ENCODE peak calls at places on chromosomes 13 and 19, in ten cellular contexts. One of them, this sample, is unnamed. For H3K27me3, the result is how much of the 10 kb centered on the place peaks cover.

GRCh38 chr19:18800636-18801035 is 9.5 kb upstream of the COMP start:
- DNase-seq in GM23338: no peak
- DNase-seq in vagina: no peak
- DNase-seq in endothelial cell of umbilical vein: no peak
- DNase-seq in sigmoid colon: no peak
- DNase-seq in stomach: no peak
- DNase-seq in breast epithelium: no peak
- DNase-seq in Panc1: no peak
- DNase-seq in HCT116: no peak
- DNase-seq in spleen: no peak
- DNase-seq in this sample: no peak

GRCh38 chr13:75417006-75417384 is 65.0 kb downstream of the TBC1D4 start:
- DNase-seq in GM23338: no peak
- DNase-seq in vagina: no peak
- DNase-seq in endothelial cell of umbilical vein: no peak
- DNase-seq in sigmoid colon: no peak
- DNase-seq in stomach: no peak
- DNase-seq in breast epithelium: no peak
- DNase-seq in Panc1: no peak
- DNase-seq in HCT116: no peak
- DNase-seq in spleen: no peak
- DNase-seq in this sample: no peak

GRCh38 chr19:12841094-12841493 is 2.8 kb downstream of the MAST1 start:
- DNase-seq in GM23338: peak
- DNase-seq in vagina: no peak
- DNase-seq in endothelial cell of umbilical vein: no peak
- DNase-seq in sigmoid colon: no peak
- DNase-seq in stomach: no peak
- DNase-seq in breast epithelium: no peak
- DNase-seq in Panc1: no peak
- DNase-seq in HCT116: no peak
- DNase-seq in spleen: no peak
- DNase-seq in this sample: no peak

GRCh38 chr13:27536361-27537101 is 83.8 kb downstream of the LNX2 start:
- DNase-seq in GM23338: no peak
- DNase-seq in vagina: no peak
- DNase-seq in endothelial cell of umbilical vein: no peak
- DNase-seq in sigmoid colon: no peak
- DNase-seq in stomach: no peak
- DNase-seq in breast epithelium: no peak
- DNase-seq in Panc1: no peak
- DNase-seq in HCT116: no peak
- DNase-seq in spleen: no peak
- DNase-seq in this sample: no peak

GRCh38 chr19:5891938-5892771 is 11.4 kb downstream of the NDUFA11 start:
- DNase-seq in GM23338: peak
- DNase-seq in vagina: no peak
- DNase-seq in endothelial cell of umbilical vein: peak
- DNase-seq in sigmoid colon: no peak
- DNase-seq in stomach: peak
- DNase-seq in breast epithelium: no peak
- DNase-seq in Panc1: no peak
- DNase-seq in HCT116: no peak
- DNase-seq in spleen: no peak
- DNase-seq in this sample: peak

GRCh38 chr13:44146162-44146561 is 227.5 kb upstream of the SERP2 start:
- DNase-seq in GM23338: no peak
- DNase-seq in vagina: no peak
- DNase-seq in endothelial cell of umbilical vein: no peak
- DNase-seq in sigmoid colon: no peak
- DNase-seq in stomach: no peak
- DNase-seq in breast epithelium: no peak
- DNase-seq in Panc1: no peak
- DNase-seq in HCT116: no peak
- DNase-seq in spleen: no peak
- DNase-seq in this sample: no peak

GRCh38 chr13:26758496-26759155 is 2.0 kb downstream of the GPR12 start:
- DNase-seq in GM23338: no peak
- DNase-seq in vagina: no peak
- DNase-seq in endothelial cell of umbilical vein: no peak
- DNase-seq in sigmoid colon: no peak
- DNase-seq in stomach: no peak
- DNase-seq in breast epithelium: no peak
- DNase-seq in Panc1: no peak
- DNase-seq in HCT116: no peak
- DNase-seq in spleen: no peak
- DNase-seq in this sample: no peak

GRCh38 chr19:16391301-16392055 is 66.9 kb downstream of the KLF2 start:
- DNase-seq in GM23338: no peak
- DNase-seq in vagina: no peak
- DNase-seq in endothelial cell of umbilical vein: no peak
- DNase-seq in sigmoid colon: no peak
- DNase-seq in stomach: no peak
- DNase-seq in breast epithelium: no peak
- DNase-seq in Panc1: no peak
- DNase-seq in HCT116: no peak
- DNase-seq in spleen: peak
- DNase-seq in this sample: no peak

GRCh38 chr19:7905298-7905697 is 1.6 kb downstream of the MAP2K7 start:
- DNase-seq in GM23338: no peak
- DNase-seq in vagina: no peak
- DNase-seq in endothelial cell of umbilical vein: no peak
- DNase-seq in sigmoid colon: no peak
- DNase-seq in stomach: no peak
- DNase-seq in breast epithelium: no peak
- DNase-seq in Panc1: no peak
- DNase-seq in HCT116: no peak
- DNase-seq in spleen: peak
- DNase-seq in this sample: peak
- TF ChIP-seq CTCF in GM23338: no peak
- TF ChIP-seq CTCF in vagina: no peak
- TF ChIP-seq CTCF in endothelial cell of umbilical vein: no peak
- TF ChIP-seq CTCF in sigmoid colon: no peak
- TF ChIP-seq CTCF in stomach: no peak
- TF ChIP-seq CTCF in breast epithelium: no peak
- TF ChIP-seq CTCF in Panc1: no peak
- TF ChIP-seq CTCF in HCT116: no peak
- TF ChIP-seq CTCF in spleen: no peak
- TF ChIP-seq CTCF in this sample: no peak

GRCh38 chr13:49208619-49209018 is 11.5 kb upstream of the MLNR start:
- DNase-seq in GM23338: no peak
- DNase-seq in vagina: no peak
- DNase-seq in endothelial cell of umbilical vein: no peak
- DNase-seq in sigmoid colon: no peak
- DNase-seq in stomach: no peak
- DNase-seq in breast epithelium: no peak
- DNase-seq in Panc1: no peak
- DNase-seq in HCT116: no peak
- DNase-seq in spleen: no peak
- DNase-seq in this sample: no peak

GRCh38 chr13:49210114-49210513 is 10.0 kb upstream of the MLNR start:
- DNase-seq in GM23338: no peak
- DNase-seq in vagina: no peak
- DNase-seq in endothelial cell of umbilical vein: no peak
- DNase-seq in sigmoid colon: no peak
- DNase-seq in stomach: no peak
- DNase-seq in breast epithelium: no peak
- DNase-seq in Panc1: no peak
- DNase-seq in HCT116: no peak
- DNase-seq in spleen: no peak
- DNase-seq in this sample: no peak

GRCh38 chr13:49213997-49214916 is 5.9 kb upstream of the MLNR start:
- DNase-seq in GM23338: no peak
- DNase-seq in vagina: no peak
- DNase-seq in endothelial cell of umbilical vein: no peak
- DNase-seq in sigmoid colon: no peak
- DNase-seq in stomach: no peak
- DNase-seq in breast epithelium: no peak
- DNase-seq in Panc1: no peak
- DNase-seq in HCT116: no peak
- DNase-seq in spleen: no peak
- DNase-seq in this sample: no peak

GRCh38 chr13:49213539-49213938 is 6.6 kb upstream of the MLNR start:
- DNase-seq in GM23338: no peak
- DNase-seq in vagina: no peak
- DNase-seq in endothelial cell of umbilical vein: no peak
- DNase-seq in sigmoid colon: no peak
- DNase-seq in stomach: no peak
- DNase-seq in breast epithelium: no peak
- DNase-seq in Panc1: no peak
- DNase-seq in HCT116: no peak
- DNase-seq in spleen: no peak
- DNase-seq in this sample: no peak

GRCh38 chr13:49210669-49211068 is 9.5 kb upstream of the MLNR start:
- DNase-seq in GM23338: no peak
- DNase-seq in vagina: no peak
- DNase-seq in endothelial cell of umbilical vein: no peak
- DNase-seq in sigmoid colon: no peak
- DNase-seq in stomach: no peak
- DNase-seq in breast epithelium: no peak
- DNase-seq in Panc1: no peak
- DNase-seq in HCT116: no peak
- DNase-seq in spleen: no peak
- DNase-seq in this sample: no peak
- TF ChIP-seq POLR2AphosphoS5 in GM23338: no peak
- TF ChIP-seq POLR2AphosphoS5 in vagina: no peak
- TF ChIP-seq POLR2AphosphoS5 in endothelial cell of umbilical vein: no peak
- TF ChIP-seq POLR2AphosphoS5 in sigmoid colon: no peak
- TF ChIP-seq POLR2AphosphoS5 in stomach: no peak
- TF ChIP-seq POLR2AphosphoS5 in breast epithelium: no peak
- TF ChIP-seq POLR2AphosphoS5 in Panc1: no peak
- TF ChIP-seq POLR2AphosphoS5 in HCT116: no peak
- TF ChIP-seq POLR2AphosphoS5 in spleen: no peak
- TF ChIP-seq POLR2AphosphoS5 in this sample: no peak

GRCh38 chr19:51607920-51608562 is 22.2 kb downstream of the SIGLEC5 start:
- DNase-seq in GM23338: peak
- DNase-seq in vagina: no peak
- DNase-seq in endothelial cell of umbilical vein: peak
- DNase-seq in sigmoid colon: no peak
- DNase-seq in stomach: peak
- DNase-seq in breast epithelium: no peak
- DNase-seq in Panc1: no peak
- DNase-seq in HCT116: peak
- DNase-seq in spleen: peak
- DNase-seq in this sample: peak

GRCh38 chr19:51615991-51616390 is 14.2 kb downstream of the SIGLEC5 start:
- DNase-seq in GM23338: no peak
- DNase-seq in vagina: no peak
- DNase-seq in endothelial cell of umbilical vein: no peak
- DNase-seq in sigmoid colon: no peak
- DNase-seq in stomach: no peak
- DNase-seq in breast epithelium: peak
- DNase-seq in Panc1: no peak
- DNase-seq in HCT116: no peak
- DNase-seq in spleen: no peak
- DNase-seq in this sample: no peak

GRCh38 chr19:51614789-51615188 is 15.4 kb downstream of the SIGLEC5 start:
- DNase-seq in GM23338: no peak
- DNase-seq in vagina: no peak
- DNase-seq in endothelial cell of umbilical vein: no peak
- DNase-seq in sigmoid colon: no peak
- DNase-seq in stomach: no peak
- DNase-seq in breast epithelium: no peak
- DNase-seq in Panc1: no peak
- DNase-seq in HCT116: no peak
- DNase-seq in spleen: no peak
- DNase-seq in this sample: no peak

GRCh38 chr19:51607077-51607476 is 23.1 kb downstream of the SIGLEC5 start:
- DNase-seq in GM23338: no peak
- DNase-seq in vagina: no peak
- DNase-seq in endothelial cell of umbilical vein: no peak
- DNase-seq in sigmoid colon: no peak
- DNase-seq in stomach: no peak
- DNase-seq in breast epithelium: no peak
- DNase-seq in Panc1: no peak
- DNase-seq in HCT116: no peak
- DNase-seq in spleen: peak
- DNase-seq in this sample: peak

GRCh38 chr19:51610576-51610975 is 19.6 kb downstream of the SIGLEC5 start:
- DNase-seq in GM23338: no peak
- DNase-seq in vagina: no peak
- DNase-seq in endothelial cell of umbilical vein: no peak
- DNase-seq in sigmoid colon: no peak
- DNase-seq in stomach: no peak
- DNase-seq in breast epithelium: no peak
- DNase-seq in Panc1: no peak
- DNase-seq in HCT116: no peak
- DNase-seq in spleen: no peak
- DNase-seq in this sample: no peak
- H3K27me3 ChIP-seq in GM23338: under half
- H3K27me3 ChIP-seq in vagina: under half
- H3K27me3 ChIP-seq in endothelial cell of umbilical vein: under half
- H3K27me3 ChIP-seq in sigmoid colon: under half
- H3K27me3 ChIP-seq in stomach: under half
- H3K27me3 ChIP-seq in breast epithelium: under half
- H3K27me3 ChIP-seq in Panc1: under half
- H3K27me3 ChIP-seq in HCT116: half or more
- H3K27me3 ChIP-seq in spleen: under half
- H3K27me3 ChIP-seq in this sample: under half

GRCh38 chr13:94431987-94432386 is 47.5 kb downstream of the DCT start:
- DNase-seq in GM23338: no peak
- DNase-seq in vagina: no peak
- DNase-seq in endothelial cell of umbilical vein: no peak
- DNase-seq in sigmoid colon: no peak
- DNase-seq in stomach: no peak
- DNase-seq in breast epithelium: no peak
- DNase-seq in Panc1: no peak
- DNase-seq in HCT116: no peak
- DNase-seq in spleen: no peak
- DNase-seq in this sample: no peak

GRCh38 chr13:94433055-94433947 is 46.2 kb downstream of the DCT start:
- DNase-seq in GM23338: peak
- DNase-seq in vagina: no peak
- DNase-seq in endothelial cell of umbilical vein: peak
- DNase-seq in sigmoid colon: no peak
- DNase-seq in stomach: no peak
- DNase-seq in breast epithelium: no peak
- DNase-seq in Panc1: no peak
- DNase-seq in HCT116: no peak
- DNase-seq in spleen: no peak
- DNase-seq in this sample: peak

GRCh38 chr13:94431569-94431968 is 47.9 kb downstream of the DCT start:
- DNase-seq in GM23338: no peak
- DNase-seq in vagina: no peak
- DNase-seq in endothelial cell of umbilical vein: no peak
- DNase-seq in sigmoid colon: no peak
- DNase-seq in stomach: no peak
- DNase-seq in breast epithelium: no peak
- DNase-seq in Panc1: no peak
- DNase-seq in HCT116: no peak
- DNase-seq in spleen: no peak
- DNase-seq in this sample: no peak

DNA sequence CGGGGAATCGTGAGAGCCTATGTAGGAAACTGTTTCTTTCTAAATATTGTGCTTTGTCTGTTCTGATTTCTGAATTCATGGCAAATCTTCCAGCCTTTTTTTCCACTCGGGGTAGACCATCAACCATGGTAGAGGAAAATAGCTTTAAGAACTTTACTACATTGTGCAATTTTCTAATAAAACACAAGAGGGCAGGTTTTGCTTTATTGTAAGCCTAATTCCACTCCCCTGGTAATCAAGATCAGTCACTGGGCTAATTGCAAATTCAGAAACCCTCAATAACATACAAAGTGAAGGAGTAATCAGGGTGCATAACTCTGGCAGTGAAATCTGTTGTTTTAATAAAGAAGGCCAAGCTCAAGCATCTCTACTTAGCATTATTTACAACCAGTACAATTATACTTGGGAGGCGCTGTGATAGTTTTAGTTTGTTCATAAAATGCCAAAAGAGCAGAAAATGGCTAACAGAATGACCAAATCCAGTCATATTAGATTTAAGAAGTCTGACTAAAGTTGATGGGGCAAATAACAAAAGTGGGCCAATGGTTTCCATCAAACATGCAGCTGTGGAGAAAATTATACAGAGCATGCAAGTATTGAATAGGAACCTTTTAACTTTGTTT is 43.8 kb downstream of the DCT start:
- DNase-seq in GM23338: peak
- DNase-seq in vagina: no peak
- DNase-seq in endothelial cell of umbilical vein: peak
- DNase-seq in sigmoid colon: no peak
- DNase-seq in stomach: no peak
- DNase-seq in breast epithelium: no peak
- DNase-seq in Panc1: no peak
- DNase-seq in HCT116: peak
- DNase-seq in spleen: no peak
- DNase-seq in this sample: no peak
- TF ChIP-seq CTCF in GM23338: peak
- TF ChIP-seq CTCF in vagina: peak
- TF ChIP-seq CTCF in endothelial cell of umbilical vein: peak
- TF ChIP-seq CTCF in sigmoid colon: peak
- TF ChIP-seq CTCF in stomach: peak
- TF ChIP-seq CTCF in breast epithelium: peak
- TF ChIP-seq CTCF in Panc1: peak
- TF ChIP-seq CTCF in HCT116: peak
- TF ChIP-seq CTCF in spleen: peak
- TF ChIP-seq CTCF in this sample: peak